ENCODE peak calls at places on chromosome 19, in nine cellular contexts. One of them, this sample, is unnamed.

GRCh38 chr19:10797078-10797477 is 38.9 kb downstream of the TMED1 start:
- DNase-seq in MM.1S: no peak
- DNase-seq in GM23338: no peak
- DNase-seq in neural progenitor cell: no peak
- DNase-seq in OCI-LY7: no peak
- DNase-seq in Karpas-422: no peak
- DNase-seq in GM23248: no peak
- DNase-seq in HCT116: no peak
- DNase-seq in fibroblast of lung: no peak
- DNase-seq in this sample: no peak

GRCh38 chr19:511101-511841 is 4.0 kb downstream of the TPGS1 start:
- DNase-seq in MM.1S: peak; percentile 94
- DNase-seq in GM23338: no peak
- DNase-seq in neural progenitor cell: peak; percentile 75
- DNase-seq in OCI-LY7: peak; percentile 84
- DNase-seq in Karpas-422: peak; percentile 49
- DNase-seq in GM23248: peak; percentile 42
- DNase-seq in HCT116: peak; percentile 83
- DNase-seq in fibroblast of lung: peak; percentile 79
- DNase-seq in this sample: no peak

GRCh38 chr19:48372904-48373303 is 8.7 kb downstream of the SYNGR4 start:
- DNase-seq in MM.1S: no peak
- DNase-seq in GM23338: no peak
- DNase-seq in neural progenitor cell: no peak
- DNase-seq in OCI-LY7: no peak
- DNase-seq in Karpas-422: no peak
- DNase-seq in GM23248: peak; percentile 31
- DNase-seq in HCT116: no peak
- DNase-seq in fibroblast of lung: peak; percentile 10
- DNase-seq in this sample: no peak

GRCh38 chr19:54029930-54030490 is 33.7 kb downstream of the VSTM1 start:
- DNase-seq in MM.1S: peak; percentile 21
- DNase-seq in GM23338: peak; percentile 95
- DNase-seq in neural progenitor cell: peak; percentile 81
- DNase-seq in OCI-LY7: peak; percentile 59
- DNase-seq in Karpas-422: peak; percentile 90
- DNase-seq in GM23248: peak; percentile 71
- DNase-seq in HCT116: peak; percentile 69
- DNase-seq in fibroblast of lung: peak; percentile 43
- DNase-seq in this sample: no peak

GRCh38 chr19:16160943-16161560 is 12.3 kb downstream of the CIB3 start:
- DNase-seq in MM.1S: no peak
- DNase-seq in GM23338: no peak
- DNase-seq in neural progenitor cell: no peak
- DNase-seq in OCI-LY7: no peak
- DNase-seq in Karpas-422: no peak
- DNase-seq in GM23248: peak; percentile 83
- DNase-seq in HCT116: peak; percentile 95
- DNase-seq in fibroblast of lung: peak; percentile 82
- DNase-seq in this sample: peak; percentile 83

GRCh38 chr19:13260883-13261653 is 110.9 kb downstream of the IER2 start:
- DNase-seq in MM.1S: no peak
- DNase-seq in GM23338: no peak
- DNase-seq in neural progenitor cell: no peak
- DNase-seq in OCI-LY7: no peak
- DNase-seq in Karpas-422: peak; percentile 82
- DNase-seq in GM23248: peak; percentile 97
- DNase-seq in HCT116: peak; percentile 94
- DNase-seq in fibroblast of lung: peak; percentile 88
- DNase-seq in this sample: peak; percentile 98

GRCh38 chr19:19407640-19407933 is 2.1 kb downstream of the GATAD2A start:
- DNase-seq in MM.1S: no peak
- DNase-seq in GM23338: no peak
- DNase-seq in neural progenitor cell: peak; percentile 38
- DNase-seq in OCI-LY7: peak; percentile 16
- DNase-seq in Karpas-422: peak; percentile 68
- DNase-seq in GM23248: no peak
- DNase-seq in HCT116: no peak
- DNase-seq in fibroblast of lung: no peak
- DNase-seq in this sample: no peak

GRCh38 chr19:46159893-46160775 is 12.1 kb downstream of the IGFL2 start:
- DNase-seq in MM.1S: no peak
- DNase-seq in GM23338: no peak
- DNase-seq in neural progenitor cell: no peak
- DNase-seq in OCI-LY7: no peak
- DNase-seq in Karpas-422: no peak
- DNase-seq in GM23248: no peak
- DNase-seq in HCT116: no peak
- DNase-seq in fibroblast of lung: no peak
- DNase-seq in this sample: no peak

GRCh38 chr19:3029070-3029923 is at the start of gene TLE2:
- DNase-seq in MM.1S: no peak
- DNase-seq in GM23338: peak; percentile 52
- DNase-seq in neural progenitor cell: peak; percentile 31
- DNase-seq in OCI-LY7: no peak
- DNase-seq in Karpas-422: no peak
- DNase-seq in GM23248: peak; percentile 38
- DNase-seq in HCT116: no peak
- DNase-seq in fibroblast of lung: no peak
- DNase-seq in this sample: peak; percentile 92

GRCh38 chr19:29623726-29624488 is 17.8 kb downstream of the POP4 start:
- DNase-seq in MM.1S: no peak
- DNase-seq in GM23338: no peak
- DNase-seq in neural progenitor cell: no peak
- DNase-seq in OCI-LY7: no peak
- DNase-seq in Karpas-422: no peak
- DNase-seq in GM23248: no peak
- DNase-seq in HCT116: no peak
- DNase-seq in fibroblast of lung: no peak
- DNase-seq in this sample: no peak
- H3K4me3 ChIP-seq in MM.1S: no peak overlapping the region
- H3K4me3 ChIP-seq in GM23338: no peak overlapping the region
- H3K4me3 ChIP-seq in neural progenitor cell: no peak overlapping the region
- H3K4me3 ChIP-seq in OCI-LY7: no peak overlapping the region
- H3K4me3 ChIP-seq in Karpas-422: no peak overlapping the region
- H3K4me3 ChIP-seq in GM23248: no peak overlapping the region
- H3K4me3 ChIP-seq in HCT116: no peak overlapping the region
- H3K4me3 ChIP-seq in fibroblast of lung: no peak overlapping the region
- H3K4me3 ChIP-seq in this sample: no peak overlapping the region

GRCh38 chr19:37226248-37226647 is 8.2 kb downstream of the ZNF383 start:
- DNase-seq in MM.1S: no peak
- DNase-seq in GM23338: no peak
- DNase-seq in neural progenitor cell: no peak
- DNase-seq in OCI-LY7: no peak
- DNase-seq in Karpas-422: no peak
- DNase-seq in GM23248: no peak
- DNase-seq in HCT116: no peak
- DNase-seq in fibroblast of lung: no peak
- DNase-seq in this sample: no peak
- H2AFZ ChIP-seq in MM.1S: no peak overlapping the region
- H2AFZ ChIP-seq in GM23338: no peak overlapping the region
- H2AFZ ChIP-seq in neural progenitor cell: no peak overlapping the region
- H2AFZ ChIP-seq in OCI-LY7: no peak overlapping the region
- H2AFZ ChIP-seq in Karpas-422: no peak overlapping the region
- H2AFZ ChIP-seq in GM23248: no peak overlapping the region
- H2AFZ ChIP-seq in HCT116: no peak overlapping the region
- H2AFZ ChIP-seq in fibroblast of lung: no peak overlapping the region
- H2AFZ ChIP-seq in this sample: no peak overlapping the region

GRCh38 chr19:40035996-40036395 is 20.0 kb downstream of the ZNF780B start:
- DNase-seq in MM.1S: no peak
- DNase-seq in GM23338: peak; percentile 4
- DNase-seq in neural progenitor cell: no peak
- DNase-seq in OCI-LY7: no peak
- DNase-seq in Karpas-422: no peak
- DNase-seq in GM23248: no peak
- DNase-seq in HCT116: no peak
- DNase-seq in fibroblast of lung: peak; percentile 9
- DNase-seq in this sample: no peak
- H3K4me3 ChIP-seq in MM.1S: no peak overlapping the region
- H3K4me3 ChIP-seq in GM23338: no peak overlapping the region
- H3K4me3 ChIP-seq in neural progenitor cell: no peak overlapping the region
- H3K4me3 ChIP-seq in OCI-LY7: no peak overlapping the region
- H3K4me3 ChIP-seq in Karpas-422: no peak overlapping the region
- H3K4me3 ChIP-seq in GM23248: no peak overlapping the region
- H3K4me3 ChIP-seq in HCT116: no peak overlapping the region
- H3K4me3 ChIP-seq in fibroblast of lung: no peak overlapping the region
- H3K4me3 ChIP-seq in this sample: no peak overlapping the region

DNA sequence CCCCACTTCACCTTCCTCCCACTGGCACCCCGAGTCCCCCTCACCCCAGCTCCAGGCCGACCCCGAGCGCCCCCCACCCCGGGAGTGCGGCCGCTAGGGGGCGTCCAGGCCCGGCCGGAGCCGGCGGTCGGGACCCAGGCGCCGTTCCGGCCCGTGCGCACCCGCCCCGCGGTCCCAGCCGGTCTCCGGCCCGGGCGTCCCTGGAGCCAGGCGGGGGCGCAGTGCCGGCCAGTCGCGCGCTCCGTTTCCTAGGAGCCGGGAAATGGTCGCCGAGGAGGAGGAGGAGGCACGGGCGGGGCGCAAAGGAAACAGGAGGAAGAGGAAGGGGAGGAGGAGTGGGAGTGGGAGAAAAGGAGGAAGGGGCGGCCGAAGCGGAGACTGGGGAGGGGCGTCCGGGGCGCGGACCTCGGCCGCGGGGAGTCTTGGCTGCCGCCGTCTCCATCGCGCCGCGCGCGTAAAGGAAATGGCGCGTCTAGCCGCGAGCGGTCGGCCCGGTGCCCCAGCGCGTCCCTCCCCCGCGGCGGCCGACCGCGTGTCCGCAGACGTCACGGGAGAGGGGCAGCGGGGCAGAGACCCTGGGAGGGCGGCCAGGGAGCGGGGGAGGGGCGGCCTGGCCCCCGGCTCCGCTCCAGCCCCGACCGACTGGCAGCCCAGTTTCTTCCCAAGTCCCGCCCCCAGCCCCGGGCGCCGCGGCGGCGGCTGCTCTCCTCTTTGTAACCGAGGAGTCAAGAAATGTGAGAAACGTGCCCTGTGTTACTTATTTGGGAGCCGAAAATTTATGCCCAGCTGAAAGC is 1.1 kb upstream of the KCTD15 start:
- DNase-seq in MM.1S: no peak
- DNase-seq in GM23338: peak; percentile 93
- DNase-seq in neural progenitor cell: peak; percentile 97
- DNase-seq in OCI-LY7: peak; percentile 89
- DNase-seq in Karpas-422: no peak
- DNase-seq in GM23248: peak; percentile 92
- DNase-seq in HCT116: no peak
- DNase-seq in fibroblast of lung: peak; percentile 85
- DNase-seq in this sample: peak; percentile 98
- H2AFZ ChIP-seq in MM.1S: no peak overlapping the region
- H2AFZ ChIP-seq in GM23338: peak overlapping the region; percentile 89
- H2AFZ ChIP-seq in neural progenitor cell: peak overlapping the region; percentile 83
- H2AFZ ChIP-seq in OCI-LY7: peak overlapping the region; percentile 91
- H2AFZ ChIP-seq in Karpas-422: no peak overlapping the region
- H2AFZ ChIP-seq in GM23248: peak overlapping the region; percentile 79
- H2AFZ ChIP-seq in HCT116: no peak overlapping the region
- H2AFZ ChIP-seq in fibroblast of lung: peak overlapping the region; percentile 49
- H2AFZ ChIP-seq in this sample: peak overlapping the region; percentile 59

GRCh38 chr19:38920529-38921419 is 8.8 kb upstream of the CCER2 start:
- DNase-seq in MM.1S: no peak
- DNase-seq in GM23338: no peak
- DNase-seq in neural progenitor cell: no peak
- DNase-seq in OCI-LY7: no peak
- DNase-seq in Karpas-422: no peak
- DNase-seq in GM23248: no peak
- DNase-seq in HCT116: no peak
- DNase-seq in fibroblast of lung: no peak
- DNase-seq in this sample: no peak

GRCh38 chr19:38924383-38924782 is 6.2 kb downstream of the SARS2 start:
- DNase-seq in MM.1S: no peak
- DNase-seq in GM23338: no peak
- DNase-seq in neural progenitor cell: no peak
- DNase-seq in OCI-LY7: no peak
- DNase-seq in Karpas-422: no peak
- DNase-seq in GM23248: no peak
- DNase-seq in HCT116: no peak
- DNase-seq in fibroblast of lung: no peak
- DNase-seq in this sample: no peak

GRCh38 chr19:38922482-38922881 is 8.1 kb downstream of the SARS2 start:
- DNase-seq in MM.1S: no peak
- DNase-seq in GM23338: no peak
- DNase-seq in neural progenitor cell: no peak
- DNase-seq in OCI-LY7: no peak
- DNase-seq in Karpas-422: no peak
- DNase-seq in GM23248: no peak
- DNase-seq in HCT116: no peak
- DNase-seq in fibroblast of lung: no peak
- DNase-seq in this sample: no peak

GRCh38 chr19:38919837-38920528 is 8.0 kb upstream of the CCER2 start:
- DNase-seq in MM.1S: no peak
- DNase-seq in GM23338: no peak
- DNase-seq in neural progenitor cell: no peak
- DNase-seq in OCI-LY7: no peak
- DNase-seq in Karpas-422: no peak
- DNase-seq in GM23248: no peak
- DNase-seq in HCT116: no peak
- DNase-seq in fibroblast of lung: no peak
- DNase-seq in this sample: no peak

DNA sequence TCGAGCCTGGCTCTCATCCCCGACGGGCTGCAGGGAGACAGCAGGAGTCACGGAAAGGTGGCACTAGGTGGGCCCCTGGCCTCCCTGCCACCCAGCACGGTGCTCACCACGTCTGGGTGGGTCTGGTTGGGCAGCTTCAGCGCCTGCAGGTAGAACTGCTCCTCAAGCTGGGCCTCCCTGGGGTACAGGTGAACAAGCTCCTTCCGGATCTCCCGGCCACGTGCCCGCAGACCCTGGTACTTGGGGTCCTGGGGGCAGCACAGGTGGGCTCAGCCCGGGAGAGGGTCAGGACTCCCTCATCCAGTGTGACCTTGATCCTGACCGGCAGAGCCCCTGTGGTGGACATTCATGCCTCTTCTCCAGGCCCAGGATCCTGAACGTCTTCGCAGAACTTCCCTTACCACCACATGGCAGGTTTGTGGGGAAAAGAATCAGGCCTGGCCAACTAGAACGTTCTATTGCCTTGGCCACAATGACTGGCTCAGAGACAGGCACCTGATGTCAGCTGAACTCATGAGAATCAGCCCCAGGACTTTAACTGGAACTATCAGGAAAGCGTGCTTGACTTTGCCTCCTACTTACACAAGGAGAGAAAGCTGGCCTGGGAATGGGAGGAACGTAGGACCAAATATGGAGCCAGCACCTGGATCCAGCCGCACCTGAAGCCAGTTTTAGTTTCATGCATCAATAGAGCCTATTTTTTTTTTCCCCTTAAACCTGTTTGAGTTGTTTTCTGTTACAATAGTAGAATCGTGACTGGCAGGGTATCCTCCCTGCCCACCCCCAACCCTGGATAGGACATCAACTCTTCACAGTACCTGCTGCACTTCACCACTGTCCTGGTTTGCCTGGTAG is 8.9 kb downstream of the SARS2 start:
- DNase-seq in MM.1S: no peak
- DNase-seq in GM23338: no peak
- DNase-seq in neural progenitor cell: no peak
- DNase-seq in OCI-LY7: no peak
- DNase-seq in Karpas-422: no peak
- DNase-seq in GM23248: no peak
- DNase-seq in HCT116: no peak
- DNase-seq in fibroblast of lung: no peak
- DNase-seq in this sample: no peak
- H3K4me3 ChIP-seq in MM.1S: no peak overlapping the region
- H3K4me3 ChIP-seq in GM23338: no peak overlapping the region
- H3K4me3 ChIP-seq in neural progenitor cell: no peak overlapping the region
- H3K4me3 ChIP-seq in OCI-LY7: no peak overlapping the region
- H3K4me3 ChIP-seq in Karpas-422: no peak overlapping the region
- H3K4me3 ChIP-seq in GM23248: no peak overlapping the region
- H3K4me3 ChIP-seq in HCT116: no peak overlapping the region
- H3K4me3 ChIP-seq in fibroblast of lung: no peak overlapping the region
- H3K4me3 ChIP-seq in this sample: no peak overlapping the region

This sample was measured in osteoblast.